ENCODE peak calls at places on chromosomes 6 and 20, in nine cellular contexts. G is iris pigment epithelial cell, W is lung, S is mesothelial cell of epicardium, P is sciatic nerve, T is caudate nucleus, R is RCC 7860, F is SIG-M5, Y is NCI-H2029. I is an unnamed sample.
A peak's percentile ranks its signal among the peaks of the same experiment; 100 is the strongest.

GRCh38 chr6:53029262-53029661 is 34.2 kb upstream of the GSTA4 start:
- DNase-seq in T (no peak), S (no peak), F (no peak), P (no peak), R (no peak), G (no peak), W (no peak), Y (no peak), I (no peak)

GRCh38 chr20:330233-331149 is 5.1 kb downstream of the SOX12 start:
- DNase-seq in G (peak; percentile 58), Y (peak; percentile 60), T (peak; percentile 40), P (no peak), S (no peak), W (peak; percentile 55), F (peak; percentile 49), R (peak; percentile 42), I (no peak)

GRCh38 chr20:17395729-17396128 is 135.4 kb downstream of the BFSP1 start:
- DNase-seq in Y (peak; percentile 11), G (no peak), F (no peak), R (no peak), S (no peak), T (no peak), W (no peak), P (no peak), I (no peak)

GRCh38 chr6:24374612-24375011 is 16.8 kb upstream of the DCDC2 start:
- DNase-seq in R (no peak), S (no peak), F (no peak), Y (no peak), T (no peak), P (no peak), W (no peak), G (no peak), I (no peak)

GRCh38 chr6:151349651-151350270 is 41.6 kb downstream of the ZBTB2 start:
- DNase-seq in Y (no peak), R (no peak), F (no peak), W (no peak), T (no peak), G (no peak), P (no peak), S (no peak), I (no peak)

GRCh38 chr20:3043381-3043780 is at the start of gene GNRH2:
- DNase-seq in G (no peak), T (no peak), F (no peak), P (no peak), Y (no peak), R (no peak), S (no peak), W (no peak), I (no peak)

GRCh38 chr6:181049-181654 is 111.1 kb upstream of the DUSP22 start:
- DNase-seq in P (no peak), Y (no peak), F (no peak), W (no peak), T (no peak), G (no peak), S (no peak), R (no peak), I (no peak)

GRCh38 chr20:48738399-48739304 is 89.1 kb downstream of the PREX1 start:
- DNase-seq in S (no peak), G (no peak), Y (no peak), F (no peak), R (no peak), P (no peak), W (no peak), T (no peak), I (no peak)

GRCh38 chr6:125679128-125679527 is 70.3 kb upstream of the HEY2 start:
- DNase-seq in Y (no peak), G (no peak), F (no peak), S (no peak), R (no peak), W (no peak), T (no peak), P (no peak), I (no peak)

GRCh38 chr6:144547409-144547808 is 262.3 kb downstream of the UTRN start:
- DNase-seq in T (no peak), F (no peak), S (no peak), R (no peak), G (no peak), P (no peak), Y (no peak), W (no peak), I (no peak)

GRCh38 chr20:37777556-37777955 is 83.7 kb downstream of the CTNNBL1 start:
- DNase-seq in F (no peak), W (no peak), T (no peak), S (no peak), P (no peak), R (no peak), G (no peak), Y (no peak), I (no peak)

GRCh38 chr20:24746351-24746685 is 202.8 kb upstream of the CST7 start:
- DNase-seq in G (no peak), F (no peak), P (peak; percentile 48), Y (peak; percentile 87), W (peak; percentile 61), T (no peak), S (no peak), R (peak; percentile 74), I (peak; percentile 45)

GRCh38 chr6:18861182-18861581 is 474.0 kb downstream of the RNF144B start:
- DNase-seq in G (no peak), W (no peak), S (no peak), T (no peak), P (no peak), Y (no peak), F (no peak), R (no peak), I (no peak)

GRCh38 chr6:118894425-118895240 is 681 bp downstream of the ASF1A start:
- DNase-seq in W (peak; percentile 70), G (peak; percentile 71), Y (peak; percentile 70), S (peak; percentile 36), P (peak; percentile 81), T (peak; percentile 42), F (no peak), R (peak; percentile 12), I (peak; percentile 76)

GRCh38 chr20:47749367-47749766 is 35.9 kb downstream of the SULF2 start:
- DNase-seq in R (no peak), T (no peak), F (no peak), Y (peak; percentile 66), P (peak; percentile 76), W (no peak), S (no peak), G (peak; percentile 8), I (no peak)

GRCh38 chr20:48329676-48330644 is 497.8 kb downstream of the PREX1 start:
- DNase-seq in P (no peak), R (no peak), S (no peak), W (no peak), T (no peak), G (peak; percentile 41), Y (no peak), F (no peak), I (no peak)

GRCh38 chr6:52503853-52504777 is 72.7 kb downstream of the TRAM2 start:
- DNase-seq in S (no peak), F (no peak), P (peak; percentile 73), T (no peak), R (peak; percentile 99), Y (peak; percentile 96), W (peak; percentile 95), G (peak; percentile 76), I (peak; percentile 76)

GRCh38 chr6:452301-453067 is 60.9 kb downstream of the IRF4 start:
- DNase-seq in Y (no peak), W (no peak), F (no peak), G (no peak), S (no peak), R (no peak), P (peak; percentile 51), T (peak; percentile 45), I (no peak)

GRCh38 chr6:168528457-168529095 is 87.6 kb downstream of the SMOC2 start:
- DNase-seq in S (no peak), F (no peak), R (no peak), Y (no peak), P (no peak), W (no peak), T (no peak), G (no peak), I (no peak)

GRCh38 chr20:36465109-36466080 is 75.9 kb upstream of the MYL9 start:
- DNase-seq in W (no peak), F (no peak), G (peak; percentile 87), S (no peak), P (no peak), Y (peak; percentile 62), T (no peak), R (peak; percentile 87), I (no peak)

GRCh38 chr6:163955131-163955530 is 540.6 kb downstream of the QKI start:
- DNase-seq in S (no peak), G (peak; percentile 85), P (no peak), Y (no peak), R (no peak), W (no peak), F (no peak), T (no peak), I (no peak)

GRCh38 chr20:35473684-35474083 is 18.3 kb downstream of the CEP250 start:
- DNase-seq in W (no peak), F (no peak), Y (no peak), S (no peak), P (no peak), G (no peak), R (no peak), T (no peak), I (no peak)

GRCh38 chr20:1144401-1145172 is 26.2 kb downstream of the PSMF1 start:
- DNase-seq in R (no peak), P (no peak), G (no peak), Y (no peak), W (no peak), T (no peak), F (no peak), S (no peak), I (no peak)

GRCh38 chr20:14494355-14494754 is 156.9 kb upstream of the FLRT3 start:
- DNase-seq in T (no peak), P (no peak), F (no peak), G (no peak), W (no peak), Y (no peak), S (no peak), R (no peak), I (no peak)

GRCh38 chr20:48535556-48535955 is 292.2 kb downstream of the PREX1 start:
- DNase-seq in S (no peak), W (no peak), P (no peak), T (no peak), R (no peak), G (no peak), Y (no peak), F (no peak), I (no peak)

GRCh38 chr20:58233881-58234528 is 5.6 kb upstream of the ANKRD60 start:
- DNase-seq in S (no peak), T (no peak), R (no peak), Y (no peak), F (no peak), W (peak; percentile 27), P (no peak), G (no peak), I (no peak)

GRCh38 chr6:14885471-14885987 is 360.3 kb upstream of the JARID2 start:
- DNase-seq in F (no peak), Y (no peak), W (no peak), S (no peak), P (no peak), G (no peak), R (no peak), T (no peak), I (no peak)

GRCh38 chr20:19998990-19999705 is 18.0 kb upstream of the NAA20 start:
- DNase-seq in S (no peak), G (no peak), Y (no peak), T (no peak), R (no peak), F (no peak), W (no peak), P (no peak), I (peak; percentile 62)

GRCh38 chr20:44938637-44939036 is 21.6 kb downstream of the TOMM34 start:
- DNase-seq in Y (no peak), R (no peak), F (no peak), S (no peak), T (no peak), G (no peak), P (no peak), W (no peak), I (no peak)

GRCh38 chr20:52896348-52896747 is 75.8 kb upstream of the TSHZ2 start:
- DNase-seq in R (no peak), F (no peak), Y (no peak), W (no peak), T (no peak), P (no peak), S (no peak), G (no peak), I (no peak)

GRCh38 chr6:88880021-88880420 is 83.4 kb downstream of the RNGTT start:
- DNase-seq in W (no peak), F (no peak), P (no peak), R (no peak), Y (no peak), S (no peak), T (no peak), G (no peak), I (no peak)

I was measured in left lobe of liver.